ENCODE peak calls at places on chromosomes 16 and 17, in six cellular contexts. U is H9, L is mesenchymal stem cell, J is neuronal stem cell, R is IMR-90, S is mesendoderm. V is an unnamed sample.

GRCh38 chr17:48102700-48103378 is 1.6 kb upstream of the CBX1 start:
- DNase-seq in L (no peak), S (no peak), J (no peak), R (no peak), U (no peak), V (no peak)

GRCh38 chr16:77234611-77235010 is 35.4 kb downstream of the SYCE1L start:
- DNase-seq in S (peak), R (no peak), U (peak), L (no peak), J (no peak), V (no peak)

GRCh38 chr16:68825427-68825826 is 17.9 kb upstream of the TANGO6 start:
- DNase-seq in S (peak), L (no peak), U (no peak), J (no peak), R (no peak), V (no peak)

GRCh38 chr16:81837312-81837748 is 58.2 kb downstream of the PLCG2 start:
- DNase-seq in J (no peak), S (no peak), L (no peak), U (no peak), R (no peak), V (no peak)

GRCh38 chr16:24844101-24845030 is 1.4 kb upstream of the SLC5A11 start:
- DNase-seq in L (no peak), S (peak), J (no peak), U (no peak), R (peak), V (peak)

GRCh38 chr17:56761387-56761786 is 72.3 kb downstream of the C17orf67 start:
- DNase-seq in L (no peak), U (no peak), J (no peak), R (no peak), S (no peak), V (no peak)

GRCh38 chr16:53896711-53897110 is 192.8 kb downstream of the FTO start:
- DNase-seq in J (no peak), R (no peak), S (no peak), L (no peak), U (no peak), V (no peak)

GRCh38 chr17:31907342-31907975 is 6.0 kb upstream of the UTP6 start:
- DNase-seq in U (no peak), S (peak), R (peak), J (no peak), L (no peak), V (no peak)

GRCh38 chr17:79707931-79708891 is 22.5 kb upstream of the ENPP7 start:
- DNase-seq in S (peak), U (peak), J (peak), L (peak), R (peak), V (peak)

GRCh38 chr16:54135361-54136275 is 151.0 kb downstream of the IRX3 start:
- DNase-seq in J (no peak), U (no peak), L (peak), R (peak), S (peak), V (peak)

GRCh38 chr17:67079481-67079880 is 35.1 kb downstream of the CACNG1 start:
- DNase-seq in L (no peak), J (no peak), S (no peak), U (no peak), R (no peak), V (no peak)

GRCh38 chr16:63038563-63039131 is 1002.4 kb upstream of the CDH8 start:
- DNase-seq in R (no peak), S (no peak), L (no peak), J (no peak), U (no peak), V (no peak)

GRCh38 chr17:14301761-14302401 is 1.0 kb downstream of the HS3ST3B1 start:
- DNase-seq in U (peak), L (peak), S (no peak), R (peak), J (no peak), V (peak)

GRCh38 chr16:30065943-30066881 is 652 bp downstream of the ALDOA start:
- DNase-seq in J (no peak), S (peak), R (peak), U (no peak), L (no peak), V (peak)

GRCh38 chr17:43543300-43543699 is 2.8 kb downstream of the ETV4 start:
- DNase-seq in S (no peak), J (no peak), L (no peak), R (peak), U (peak), V (no peak)

GRCh38 chr17:43546317-43547188 is at the start of gene ETV4:
- DNase-seq in U (peak), L (peak), R (peak), J (peak), S (peak), V (peak)

GRCh38 chr17:43547189-43547550 is 1.0 kb upstream of the ETV4 start:
- DNase-seq in J (no peak), L (no peak), R (no peak), S (no peak), U (peak), V (no peak)

GRCh38 chr17:43543771-43544575 is 2.2 kb downstream of the ETV4 start:
- DNase-seq in L (no peak), J (no peak), R (no peak), S (no peak), U (peak), V (no peak)

GRCh38 chr17:43545383-43545632 is 832 bp downstream of the ETV4 start:
- DNase-seq in S (no peak), R (peak), U (no peak), J (no peak), L (no peak), V (peak)
- H4K8ac ChIP-seq in S (no peak), R (peak), U (no peak), J (no peak), L (peak), V (no peak)

GRCh38 chr17:2943971-2944370 is 119.4 kb downstream of the OR1D5 start:
- DNase-seq in S (no peak), U (no peak), J (no peak), L (no peak), R (no peak), V (no peak)
- H3K4ac ChIP-seq in S (no peak), U (no peak), J (no peak), L (no peak), R (no peak), V (no peak)

DNA sequence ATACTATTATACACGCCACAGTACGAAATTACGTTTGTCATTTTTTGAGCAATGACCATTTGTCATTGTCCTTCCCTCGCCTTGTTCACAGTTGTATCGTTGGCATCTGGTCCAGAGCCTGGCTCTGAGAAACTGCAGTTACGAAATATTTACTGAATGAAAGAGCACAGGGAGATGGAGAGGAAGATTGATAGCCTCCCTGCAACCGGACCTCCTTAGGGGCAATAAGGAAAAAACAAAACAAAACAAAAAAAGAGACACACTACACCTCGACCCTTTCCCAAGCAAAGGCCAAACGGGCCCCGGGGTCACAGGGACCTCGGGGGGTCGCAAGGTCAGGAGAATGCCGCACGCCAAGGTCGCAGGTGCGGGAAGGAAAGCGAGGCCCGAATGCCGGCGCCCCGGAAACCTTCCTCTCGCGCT is 857 bp downstream of the GOT2 start:
- DNase-seq in L (peak), S (no peak), J (no peak), R (peak), U (no peak), V (no peak)
- H4K8ac ChIP-seq in L (peak), S (no peak), J (no peak), R (peak), U (no peak), V (peak)

GRCh38 chr17:81527591-81528383 is at the start of gene FSCN2:
- DNase-seq in L (no peak), J (no peak), S (no peak), U (no peak), R (no peak), V (no peak)
- H3K4ac ChIP-seq in L (no peak), J (peak), S (no peak), U (no peak), R (no peak), V (no peak)

DNA sequence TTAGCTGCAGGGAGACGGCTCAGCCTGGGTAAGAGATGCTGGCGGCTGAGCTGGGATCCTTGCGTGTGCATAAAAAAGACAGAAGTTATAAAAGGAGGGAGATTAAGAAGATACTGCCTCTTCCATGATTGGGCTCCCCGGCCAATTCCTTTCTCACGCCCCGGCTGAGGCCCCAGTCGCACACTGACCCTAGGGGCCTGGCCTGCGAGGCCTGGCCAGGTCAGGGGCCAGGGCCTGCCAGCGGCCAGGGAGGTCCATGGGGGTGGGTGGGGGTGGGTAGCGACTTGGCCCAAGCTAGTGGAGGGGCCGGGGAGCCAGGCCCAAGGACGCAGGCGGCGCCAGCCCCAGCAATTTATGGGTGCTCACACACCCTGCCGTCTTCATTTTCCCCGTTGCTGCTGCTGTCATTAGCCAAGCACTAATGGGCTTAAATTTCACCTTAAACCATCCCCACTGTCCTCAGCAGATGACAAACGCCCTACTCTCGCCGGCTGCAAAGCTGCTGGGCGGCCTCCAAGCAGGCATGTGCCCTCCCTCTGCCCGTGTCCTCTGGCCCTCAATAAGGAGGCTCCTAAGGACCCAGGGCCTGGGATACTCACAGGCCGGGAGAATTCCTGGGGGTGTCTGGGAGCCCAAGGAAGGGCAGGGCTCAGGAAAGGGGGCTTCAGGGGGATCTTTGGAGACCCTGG is 66.3 kb downstream of the SREBF1 start:
- DNase-seq in R (no peak), S (no peak), L (no peak), U (no peak), J (no peak), V (no peak)
- H4K8ac ChIP-seq in R (no peak), S (no peak), L (no peak), U (no peak), J (no peak), V (no peak)

GRCh38 chr16:2752035-2752849 is at the start of gene SRRM2:
- DNase-seq in J (peak), U (peak), S (peak), L (peak), R (peak), V (peak)
- H3K4ac ChIP-seq in J (peak), U (peak), S (peak), L (peak), R (peak), V (peak)